ENCODE peak calls at places on chromosomes 6 and 20, in five cellular contexts. One of them, this sample, is unnamed.

GRCh38 chr6:30322527-30323501 is 3.9 kb upstream of the TRIM39 start:
- DNase-seq in prostate gland: no peak
- DNase-seq in H9: no peak
- DNase-seq in HepG2: no peak
- DNase-seq in sciatic nerve: no peak
- DNase-seq in this sample: no peak

GRCh38 chr20:19993937-19994667 is 23.1 kb upstream of the NAA20 start:
- DNase-seq in HepG2: no peak
- DNase-seq in prostate gland: no peak
- DNase-seq in H9: no peak
- DNase-seq in sciatic nerve: no peak
- DNase-seq in this sample: no peak

GRCh38 chr6:26743941-26744699 is 84.6 kb upstream of the ZNF322 start:
- DNase-seq in H9: peak; percentile 39
- DNase-seq in HepG2: no peak
- DNase-seq in sciatic nerve: no peak
- DNase-seq in prostate gland: no peak
- DNase-seq in this sample: no peak

GRCh38 chr6:14695579-14695978 is 550.3 kb upstream of the JARID2 start:
- DNase-seq in sciatic nerve: no peak
- DNase-seq in prostate gland: no peak
- DNase-seq in H9: no peak
- DNase-seq in HepG2: no peak
- DNase-seq in this sample: no peak

GRCh38 chr6:107418118-107418517 is 41.2 kb downstream of the PDSS2 start:
- DNase-seq in prostate gland: no peak
- DNase-seq in HepG2: peak; percentile 11
- DNase-seq in sciatic nerve: no peak
- DNase-seq in H9: peak; percentile 37
- DNase-seq in this sample: no peak

GRCh38 chr6:25193865-25194679 is 85.1 kb upstream of the CARMIL1 start:
- DNase-seq in prostate gland: no peak
- DNase-seq in H9: no peak
- DNase-seq in HepG2: no peak
- DNase-seq in sciatic nerve: no peak
- DNase-seq in this sample: no peak

GRCh38 chr6:126337323-126337722 is 2.6 kb upstream of the CENPW start:
- DNase-seq in prostate gland: no peak
- DNase-seq in HepG2: no peak
- DNase-seq in sciatic nerve: no peak
- DNase-seq in H9: no peak
- DNase-seq in this sample: no peak

GRCh38 chr20:38806855-38807655 is 1.6 kb downstream of the PPP1R16B start:
- DNase-seq in sciatic nerve: no peak
- DNase-seq in H9: no peak
- DNase-seq in HepG2: no peak
- DNase-seq in prostate gland: no peak
- DNase-seq in this sample: peak; percentile 83

GRCh38 chr6:7201732-7202541 is 94.2 kb downstream of the RREB1 start:
- DNase-seq in prostate gland: no peak
- DNase-seq in sciatic nerve: no peak
- DNase-seq in H9: no peak
- DNase-seq in HepG2: no peak
- DNase-seq in this sample: peak; percentile 93

GRCh38 chr6:72724545-72724944 is 102.7 kb downstream of the KCNQ5 start:
- DNase-seq in HepG2: no peak
- DNase-seq in prostate gland: no peak
- DNase-seq in H9: no peak
- DNase-seq in sciatic nerve: no peak
- DNase-seq in this sample: no peak

GRCh38 chr6:135642912-135643311 is 145.4 kb upstream of the AHI1 start:
- DNase-seq in sciatic nerve: no peak
- DNase-seq in HepG2: no peak
- DNase-seq in H9: no peak
- DNase-seq in prostate gland: no peak
- DNase-seq in this sample: no peak

GRCh38 chr6:14775528-14775927 is 470.3 kb upstream of the JARID2 start:
- DNase-seq in HepG2: no peak
- DNase-seq in H9: no peak
- DNase-seq in sciatic nerve: no peak
- DNase-seq in prostate gland: no peak
- DNase-seq in this sample: no peak

GRCh38 chr6:91608428-91608827 is 1021.6 kb upstream of the MAP3K7 start:
- DNase-seq in HepG2: no peak
- DNase-seq in prostate gland: no peak
- DNase-seq in H9: no peak
- DNase-seq in sciatic nerve: no peak
- DNase-seq in this sample: no peak

GRCh38 chr6:96157018-96157565 is 141.3 kb downstream of the FUT9 start:
- DNase-seq in H9: no peak
- DNase-seq in prostate gland: no peak
- DNase-seq in sciatic nerve: no peak
- DNase-seq in HepG2: peak; percentile 2
- DNase-seq in this sample: no peak

GRCh38 chr6:26270121-26270861 is 94.7 kb upstream of the BTN3A2 start:
- DNase-seq in sciatic nerve: no peak
- DNase-seq in HepG2: no peak
- DNase-seq in prostate gland: no peak
- DNase-seq in H9: no peak
- DNase-seq in this sample: no peak

GRCh38 chr20:45066372-45066771 is 34.6 kb downstream of the KCNS1 start:
- DNase-seq in sciatic nerve: no peak
- DNase-seq in H9: no peak
- DNase-seq in prostate gland: no peak
- DNase-seq in HepG2: no peak
- DNase-seq in this sample: no peak

GRCh38 chr20:12775041-12775440 is 233.7 kb upstream of the SPTLC3 start:
- DNase-seq in HepG2: no peak
- DNase-seq in prostate gland: peak; percentile 46
- DNase-seq in sciatic nerve: no peak
- DNase-seq in H9: no peak
- DNase-seq in this sample: no peak

GRCh38 chr20:5397418-5397817 is 80.7 kb upstream of the PROKR2 start:
- DNase-seq in HepG2: no peak
- DNase-seq in sciatic nerve: no peak
- DNase-seq in H9: no peak
- DNase-seq in prostate gland: no peak
- DNase-seq in this sample: no peak

GRCh38 chr6:30507849-30508843 is 18.8 kb downstream of the HLA-E start:
- DNase-seq in prostate gland: no peak
- DNase-seq in sciatic nerve: no peak
- DNase-seq in H9: no peak
- DNase-seq in HepG2: no peak
- DNase-seq in this sample: no peak

GRCh38 chr20:19260412-19261090 is 48.1 kb downstream of the SLC24A3 start:
- DNase-seq in HepG2: no peak
- DNase-seq in H9: no peak
- DNase-seq in prostate gland: no peak
- DNase-seq in sciatic nerve: no peak
- DNase-seq in this sample: no peak

GRCh38 chr6:2840794-2841061 is 935 bp downstream of the SERPINB1 start:
- DNase-seq in prostate gland: no peak
- DNase-seq in HepG2: no peak
- DNase-seq in sciatic nerve: no peak
- DNase-seq in H9: no peak
- DNase-seq in this sample: no peak

GRCh38 chr6:61868507-61869080 is 417.4 kb downstream of the KHDRBS2 start:
- DNase-seq in HepG2: no peak
- DNase-seq in sciatic nerve: no peak
- DNase-seq in prostate gland: no peak
- DNase-seq in H9: no peak
- DNase-seq in this sample: peak; percentile 58